ENCODE peak calls at places on chromosomes 11 and 22, in eight cellular contexts. S, E, X, B, D, Y, K and C are unnamed samples.

GRCh38 chr11:59144579-59145345 is 2.1 kb downstream of the FAM111A start:
- DNase-seq in S (peak), E (peak), X (peak), B (peak), D (peak), Y (peak), K (peak), C (peak)

GRCh38 chr11:22957890-22958289 is 97.6 kb upstream of the CCDC179 start:
- DNase-seq in S (no peak), E (no peak), X (no peak), B (no peak), D (no peak), Y (no peak), K (no peak), C (no peak)

GRCh38 chr11:802693-803466 is 2.2 kb downstream of the PIDD1 start:
- DNase-seq in S (no peak), E (no peak), X (no peak), B (no peak), D (no peak), Y (no peak), K (no peak), C (no peak)

GRCh38 chr11:69867076-69868002 is 48.1 kb upstream of the FGF3 start:
- DNase-seq in S (peak), E (peak), X (no peak), B (no peak), D (no peak), Y (no peak), K (no peak), C (no peak)

GRCh38 chr22:23075525-23076216 is 5.4 kb downstream of the GNAZ start:
- DNase-seq in S (no peak), E (no peak), X (no peak), B (peak), D (no peak), Y (no peak), K (no peak), C (no peak)

GRCh38 chr11:32056445-32056844 is 34.4 kb upstream of the RCN1 start:
- DNase-seq in S (peak), E (peak), X (no peak), B (no peak), D (no peak), Y (no peak), K (peak), C (no peak)

GRCh38 chr11:34075178-34075820 is 23.8 kb downstream of the CAPRIN1 start:
- DNase-seq in S (peak), E (peak), X (peak), B (no peak), D (no peak), Y (no peak), K (peak), C (no peak)

GRCh38 chr11:57527056-57527631 is 3.4 kb downstream of the TIMM10 start:
- DNase-seq in S (peak), E (peak), X (no peak), B (peak), D (peak), Y (peak), K (peak), C (peak)

GRCh38 chr11:135075740-135076139 is 663.7 kb upstream of the B3GAT1 start:
- DNase-seq in S (peak), E (peak), X (no peak), B (peak), D (peak), Y (peak), K (peak), C (peak)
- TF ChIP-seq CTCF in S (peak), E (peak), X (peak), B (peak), D (peak), Y (no peak), K (peak), C (peak)

DNA sequence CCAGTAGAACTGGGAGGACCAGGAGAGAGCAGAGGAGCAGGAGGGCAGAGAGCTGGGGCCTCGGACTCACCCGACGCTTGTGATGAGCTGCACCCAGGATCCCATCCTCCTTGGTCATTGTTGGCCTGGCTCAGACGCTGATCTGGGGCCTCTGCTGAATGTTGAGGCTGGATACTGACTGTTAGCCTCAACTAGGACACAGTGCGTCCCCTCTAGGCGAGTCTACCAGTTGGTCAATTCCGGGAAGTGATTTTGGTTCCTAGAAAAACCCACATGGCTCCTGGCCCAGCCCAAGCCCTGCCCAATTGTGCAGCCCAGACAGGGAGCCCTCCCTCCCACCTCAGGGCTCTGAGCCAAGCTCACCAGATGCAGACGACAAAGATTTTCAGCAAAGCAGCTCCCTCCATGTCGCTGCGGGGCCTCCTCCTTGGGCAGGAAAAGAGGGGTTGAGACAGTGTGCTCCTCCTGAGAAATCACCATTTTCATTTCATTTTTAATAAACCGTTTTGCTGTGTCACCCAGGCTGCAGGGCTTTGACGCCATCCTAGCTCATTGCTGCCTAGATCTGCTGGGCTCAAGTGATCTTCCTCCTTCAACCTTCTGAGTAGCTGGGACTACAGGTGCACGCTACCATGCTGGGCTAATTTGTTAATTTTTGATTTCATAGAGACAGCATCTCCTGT is at the start of gene APOL4:
- DNase-seq in S (peak), E (peak), X (no peak), B (peak), D (no peak), Y (peak), K (no peak), C (no peak)
- TF ChIP-seq CTCF in S (no peak), E (no peak), X (no peak), B (peak), D (no peak), Y (no peak), K (no peak), C (no peak)

DNA sequence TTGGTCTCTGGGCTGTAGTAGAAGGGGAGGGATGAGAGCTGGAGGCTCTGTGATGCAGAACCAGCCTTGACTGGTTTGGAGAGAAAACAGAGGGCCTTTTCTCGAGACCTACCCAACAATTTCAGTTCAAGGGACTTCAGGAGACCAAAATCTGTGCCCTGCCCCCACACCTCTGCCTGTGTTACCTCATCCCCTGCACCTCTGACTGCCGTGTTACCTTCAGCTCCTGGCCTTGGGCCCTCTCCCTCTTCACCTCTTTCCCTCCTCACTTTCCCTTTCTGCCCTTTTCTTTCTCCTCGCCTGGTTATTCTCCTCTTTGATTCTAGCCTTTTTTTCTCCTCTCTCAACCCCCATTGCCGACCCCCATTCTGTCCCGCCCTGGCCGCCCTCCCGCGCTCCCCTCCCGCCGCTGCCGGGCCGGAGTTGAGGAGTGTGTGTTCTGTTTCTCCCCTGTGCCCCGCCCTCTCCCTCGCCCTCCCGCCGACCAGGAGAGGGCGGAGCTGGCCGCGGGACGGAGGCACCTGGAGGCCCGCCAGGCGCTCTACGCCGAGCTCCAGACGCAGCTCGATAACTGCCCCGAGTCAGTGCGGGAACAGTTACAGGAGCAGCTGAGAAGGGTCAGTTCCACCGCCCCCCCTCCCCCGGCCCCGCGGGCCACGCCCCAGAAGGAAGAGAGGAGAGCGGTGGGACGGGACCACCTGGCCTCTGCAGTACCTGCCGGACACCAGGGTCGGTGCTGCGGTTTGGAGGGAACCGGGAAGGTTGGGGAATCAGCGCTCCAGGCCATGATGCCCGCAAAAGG is 27.2 kb downstream of the PHLDB1 start:
- DNase-seq in S (peak), E (peak), X (peak), B (peak), D (peak), Y (peak), K (peak), C (no peak)
- TF ChIP-seq CTCF in S (no peak), E (no peak), X (no peak), B (peak), D (no peak), Y (peak), K (no peak), C (peak)

GRCh38 chr11:75078233-75078632 is 18.4 kb downstream of the OR2AT4 start:
- DNase-seq in S (peak), E (peak), X (peak), B (no peak), D (no peak), Y (no peak), K (peak), C (no peak)

GRCh38 chr11:75077316-75077715 is 19.4 kb downstream of the OR2AT4 start:
- DNase-seq in S (peak), E (peak), X (no peak), B (no peak), D (no peak), Y (no peak), K (peak), C (no peak)

GRCh38 chr11:75072582-75072981 is 24.1 kb downstream of the OR2AT4 start:
- DNase-seq in S (no peak), E (no peak), X (no peak), B (no peak), D (no peak), Y (no peak), K (no peak), C (no peak)

GRCh38 chr11:75069473-75069872 is 27.2 kb downstream of the OR2AT4 start:
- DNase-seq in S (no peak), E (no peak), X (no peak), B (no peak), D (no peak), Y (no peak), K (no peak), C (no peak)

DNA sequence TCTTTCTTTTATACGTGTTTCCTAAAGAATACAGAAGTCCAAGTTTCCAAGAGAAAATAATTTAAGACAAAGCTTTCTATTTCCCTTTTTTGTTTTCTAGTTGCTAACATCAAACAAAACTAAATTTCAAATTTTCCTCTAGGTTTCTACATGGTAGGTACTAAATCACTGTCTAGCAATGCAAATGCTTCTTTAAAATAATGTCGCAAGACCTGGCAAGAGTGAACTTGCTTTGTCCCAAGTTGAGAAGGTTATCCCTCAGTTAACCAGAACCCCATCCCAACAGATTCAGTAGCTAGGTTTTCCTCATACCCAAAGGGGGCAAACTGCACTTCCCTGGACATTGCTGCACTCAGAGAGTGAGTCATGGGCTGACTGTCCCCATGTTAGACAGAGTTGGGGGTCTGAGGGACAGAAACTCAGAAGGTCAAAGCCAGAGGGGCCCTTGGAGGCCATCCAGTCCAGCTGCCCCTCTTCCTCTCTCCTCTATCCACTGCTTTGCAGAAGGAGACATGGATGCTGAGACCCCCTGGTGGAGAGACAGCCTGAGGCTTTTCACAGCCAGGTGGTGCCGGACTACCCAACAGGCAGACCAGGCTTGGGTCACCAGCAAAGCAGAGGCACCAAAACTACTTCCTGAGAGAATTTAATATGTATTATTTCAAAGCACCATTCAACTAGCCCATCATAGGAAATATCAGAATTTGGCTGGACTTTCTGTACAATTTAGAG is 23.1 kb downstream of the OR2AT4 start:
- DNase-seq in S (no peak), E (no peak), X (no peak), B (no peak), D (no peak), Y (no peak), K (no peak), C (no peak)
- TF ChIP-seq CTCF in S (no peak), E (peak), X (no peak), B (no peak), D (no peak), Y (no peak), K (peak), C (no peak)